ENCODE peak calls at places on chromosomes 3 and 15, in four cellular contexts. N is HCT116, I is K562, A is HepG2. L is an unnamed sample.

GRCh38 chr3:175199961-175200360 is 340.8 kb downstream of the NAALADL2 start:
- DNase-seq in I (no peak), A (no peak), N (no peak), L (no peak)

GRCh38 chr15:89383635-89384604 is 49.3 kb upstream of the POLG start:
- DNase-seq in I (no peak), N (no peak), A (no peak), L (no peak)

GRCh38 chr3:9649791-9650521 is 651 bp downstream of the MTMR14 start:
- DNase-seq in A (no peak), I (peak), N (no peak), L (no peak)

GRCh38 chr3:169790687-169791429 is 17.7 kb downstream of the MYNN start:
- DNase-seq in I (no peak), A (no peak), N (no peak), L (no peak)

GRCh38 chr3:50165388-50166308 is 10.5 kb downstream of the SEMA3F start:
- DNase-seq in N (no peak), A (no peak), I (no peak), L (no peak)

GRCh38 chr15:52233405-52233804 is 42.2 kb upstream of the GNB5 start:
- DNase-seq in N (no peak), I (no peak), A (no peak), L (no peak)

GRCh38 chr3:55191911-55192787 is 264.3 kb upstream of the LRTM1 start:
- DNase-seq in A (no peak), I (no peak), N (no peak), L (no peak)

GRCh38 chr15:68493629-68494028 is 61.7 kb upstream of the ITGA11 start:
- DNase-seq in N (no peak), A (no peak), I (no peak), L (no peak)

GRCh38 chr3:901953-902778 is 190.7 kb upstream of the CNTN6 start:
- DNase-seq in A (no peak), I (peak), N (no peak), L (no peak)

GRCh38 chr3:112811150-112811884 is 35.3 kb downstream of the CD200R1L start:
- DNase-seq in I (no peak), N (no peak), A (no peak), L (no peak)

GRCh38 chr3:169863458-169863899 is 6.3 kb downstream of the LRRC31 start:
- DNase-seq in N (peak), I (peak), A (peak), L (peak)

GRCh38 chr15:100958326-100959065 is 39.3 kb downstream of the LRRK1 start:
- DNase-seq in A (no peak), I (no peak), N (no peak), L (peak)

GRCh38 chr3:134609821-134610454 is 40.9 kb downstream of the KY start:
- DNase-seq in A (no peak), N (no peak), I (no peak), L (no peak)

GRCh38 chr3:66365023-66365581 is 135.7 kb downstream of the LRIG1 start:
- DNase-seq in I (no peak), A (no peak), N (no peak), L (no peak)

GRCh38 chr15:90892023-90892422 is 7.7 kb downstream of the FES start:
- DNase-seq in I (no peak), A (no peak), N (no peak), L (no peak)

GRCh38 chr3:149581248-149581647 is 76.6 kb downstream of the WWTR1 start:
- DNase-seq in N (no peak), I (no peak), A (no peak), L (no peak)

GRCh38 chr3:183781246-183781645 is 44.1 kb downstream of the MAP6D1 start:
- DNase-seq in A (no peak), N (no peak), I (no peak), L (no peak)

DNA sequence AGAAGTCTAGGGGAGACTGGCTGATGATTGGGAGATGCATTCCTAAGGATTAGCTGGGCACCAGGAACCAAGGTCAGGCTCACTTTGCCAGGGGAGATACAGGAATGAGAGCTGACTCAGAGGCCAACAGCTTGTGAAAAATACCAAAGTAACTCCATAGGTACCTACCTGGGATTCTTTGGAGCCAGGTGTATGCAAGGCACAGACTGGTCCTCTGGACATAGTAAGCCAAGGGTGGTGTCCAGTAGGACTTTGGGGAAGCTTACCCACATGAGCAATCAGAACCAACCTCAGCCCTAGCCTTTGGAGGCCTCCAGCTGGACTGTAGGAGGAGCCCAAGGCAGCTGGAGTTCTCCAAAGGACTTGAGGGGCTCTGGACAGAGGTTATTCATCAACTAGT is 47.5 kb downstream of the CRYGS start:
- DNase-seq in A (no peak), I (no peak), N (no peak), L (no peak)
- TF ChIP-seq CTCF in A (no peak), I (no peak), N (no peak), L (no peak)

GRCh38 chr15:31255176-31255510 is 71.5 kb upstream of the KLF13 start:
- DNase-seq in I (no peak), A (no peak), N (no peak), L (no peak)
- TF ChIP-seq TCF7L2 in I (no peak), A (no peak), N (no peak), L (no peak)

GRCh38 chr3:101182734-101183133 is 137.6 kb downstream of the IMPG2 start:
- DNase-seq in A (no peak), I (no peak), N (no peak), L (no peak)

GRCh38 chr3:101181801-101182200 is 138.6 kb downstream of the IMPG2 start:
- DNase-seq in A (no peak), I (no peak), N (no peak), L (no peak)

GRCh38 chr3:101172516-101172915 is 147.9 kb downstream of the IMPG2 start:
- DNase-seq in I (no peak), A (no peak), N (no peak), L (no peak)

GRCh38 chr3:101179637-101180036 is 140.7 kb downstream of the IMPG2 start:
- DNase-seq in A (no peak), I (no peak), N (no peak), L (no peak)

DNA sequence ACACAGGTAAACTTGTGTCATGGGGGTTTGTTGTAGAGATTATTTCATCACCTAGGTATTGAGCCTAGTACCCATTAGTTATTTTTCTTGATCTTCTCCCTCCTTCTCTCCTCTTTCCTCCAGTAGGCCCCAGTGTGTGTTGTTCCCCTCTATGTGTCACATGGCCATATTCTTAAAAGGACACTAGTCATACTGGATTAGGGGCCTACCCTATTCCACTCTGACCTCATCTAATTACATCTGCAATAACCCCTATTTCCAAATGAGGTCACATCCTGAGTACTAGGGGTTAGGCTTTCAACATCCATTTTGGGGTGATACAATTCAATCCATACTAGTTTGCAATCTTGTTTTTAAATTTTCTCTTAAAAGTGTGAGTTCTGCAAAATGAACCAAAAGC is 142.8 kb downstream of the IMPG2 start:
- DNase-seq in A (no peak), I (no peak), N (no peak), L (no peak)
- TF ChIP-seq POLR2AphosphoS5 in A (no peak), I (no peak), N (no peak), L (no peak)

DNA sequence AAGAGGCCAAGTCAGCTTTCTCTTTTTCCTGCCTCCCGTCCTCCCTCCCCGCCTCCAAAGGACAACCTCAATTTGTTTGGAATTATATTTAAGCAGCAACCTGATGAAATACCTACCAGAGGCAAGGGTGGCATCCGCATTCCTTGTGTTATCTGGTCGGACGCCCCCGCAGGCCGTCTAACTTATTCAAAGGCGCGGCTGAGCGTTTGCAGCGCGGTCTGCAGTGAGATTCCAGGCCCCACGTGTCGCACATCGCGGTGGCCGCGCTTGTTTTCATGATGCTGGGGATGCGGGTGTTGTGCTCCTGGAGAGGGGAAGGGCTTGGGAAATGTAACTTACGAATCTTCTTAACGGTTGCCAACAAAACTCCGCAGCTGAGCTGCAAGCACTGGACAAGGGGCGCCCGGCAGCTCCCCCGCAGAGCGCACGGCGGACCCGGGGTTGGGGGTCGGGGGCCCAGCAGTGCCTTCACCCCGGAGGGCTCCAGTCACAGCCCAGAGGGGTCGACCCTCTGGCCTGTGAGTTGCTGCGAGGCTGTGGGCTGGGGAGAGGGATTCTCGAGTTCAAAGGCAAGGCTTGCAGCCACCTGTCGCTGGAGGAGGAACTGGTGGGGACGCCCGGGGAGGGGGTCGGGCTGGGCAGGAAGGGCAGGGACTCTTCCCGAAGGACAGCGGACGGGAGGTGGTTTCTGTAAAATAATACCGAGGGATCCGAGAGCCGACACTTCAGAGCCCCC is 20.5 kb upstream of the RGMA start:
- DNase-seq in A (no peak), N (no peak), I (no peak), L (no peak)
- TF ChIP-seq CTCF in A (no peak), N (no peak), I (no peak), L (no peak)

GRCh38 chr15:24848050-24848449 is 106.7 kb upstream of the SNRPN start:
- DNase-seq in I (no peak), N (no peak), A (no peak), L (no peak)
- TF ChIP-seq TCF7L2 in I (no peak), N (no peak), A (no peak), L (no peak)

GRCh38 chr15:62051166-62051565 is 9.1 kb downstream of the VPS13C start:
- DNase-seq in A (no peak), N (no peak), I (no peak), L (no peak)

GRCh38 chr15:62050118-62050517 is 10.1 kb downstream of the VPS13C start:
- DNase-seq in I (peak), A (no peak), N (no peak), L (no peak)

GRCh38 chr15:62052714-62053113 is 7.5 kb downstream of the VPS13C start:
- DNase-seq in N (no peak), I (no peak), A (no peak), L (no peak)

GRCh38 chr15:62054979-62055378 is 5.3 kb downstream of the VPS13C start:
- DNase-seq in I (no peak), N (no peak), A (peak), L (no peak)

DNA sequence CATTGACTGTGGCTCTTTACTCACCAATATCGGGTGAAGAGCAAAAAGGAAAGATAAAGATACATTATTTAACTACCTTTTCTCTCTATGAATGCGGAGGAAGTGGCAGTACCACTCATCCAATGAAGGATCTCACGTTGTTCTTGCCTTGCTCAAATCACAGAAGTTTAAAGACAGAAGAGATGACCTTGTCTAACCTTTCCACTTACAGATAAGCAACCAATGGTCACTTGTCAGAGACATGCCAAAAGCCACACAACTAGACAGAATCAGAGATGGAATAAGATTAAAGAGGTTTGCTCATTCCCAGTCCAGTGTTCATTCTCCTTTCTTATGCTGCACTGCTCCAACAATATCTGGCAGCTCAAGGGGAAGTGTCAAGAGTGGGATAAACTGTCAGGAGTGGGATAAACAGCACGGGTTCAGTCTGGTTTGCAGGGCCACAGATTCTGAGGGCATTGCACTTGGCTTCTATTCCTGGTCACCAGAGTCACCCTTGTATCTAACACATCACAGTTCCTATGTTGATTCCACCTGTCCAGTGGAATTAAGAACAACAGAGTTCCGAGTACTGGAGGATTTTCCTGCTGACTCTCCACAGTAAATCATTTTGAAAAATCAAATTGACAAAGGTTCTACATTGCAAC is 6.7 kb downstream of the VPS13C start:
- DNase-seq in N (no peak), A (no peak), I (no peak), L (no peak)
- TF ChIP-seq POLR2AphosphoS5 in N (no peak), A (no peak), I (no peak), L (no peak)

DNA sequence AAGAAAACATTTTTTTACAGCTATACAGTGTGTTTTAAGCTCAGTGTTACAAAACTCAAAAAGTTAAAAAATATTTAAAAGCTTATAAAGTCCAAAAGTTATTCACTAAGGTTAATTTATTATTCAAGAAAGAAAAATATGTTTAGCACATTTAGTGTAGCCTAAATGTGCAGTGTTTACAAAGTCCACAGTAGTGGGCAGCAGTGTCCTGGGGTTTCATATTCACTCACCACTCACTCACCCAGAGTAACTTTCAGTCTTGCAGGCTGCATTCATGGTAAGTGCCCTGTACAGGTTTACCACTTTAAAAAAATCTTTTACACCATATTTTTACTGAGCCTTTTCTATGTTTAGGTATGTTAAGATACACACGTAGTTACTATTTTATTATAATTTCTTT is 300.2 kb upstream of the TRIM42 start:
- DNase-seq in N (no peak), I (no peak), A (no peak), L (no peak)
- TF ChIP-seq CTCF in N (no peak), I (no peak), A (no peak), L (no peak)

DNA sequence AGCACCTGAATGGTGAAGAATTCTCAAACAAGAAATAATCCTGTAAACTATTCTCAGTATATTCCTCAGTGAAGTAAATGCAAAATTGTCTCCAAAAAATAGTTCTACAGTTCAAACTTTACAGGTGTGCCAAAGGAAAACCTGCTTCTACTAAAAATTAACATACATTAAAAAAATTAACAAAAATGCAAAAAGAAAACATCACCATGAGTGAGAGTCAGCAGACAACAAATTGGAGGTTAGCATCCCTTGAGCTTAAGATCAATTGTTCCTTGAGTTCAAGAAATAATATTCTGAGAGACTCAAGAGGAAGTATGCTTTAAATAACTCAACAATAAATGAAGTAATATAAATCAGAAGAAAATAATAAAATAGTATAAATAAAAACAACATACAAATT is 278.4 kb upstream of the MME start:
- DNase-seq in N (no peak), A (no peak), I (no peak), L (no peak)
- TF ChIP-seq TCF7L2 in N (no peak), A (no peak), I (no peak), L (no peak)

GRCh38 chr3:124650798-124651197 is 79.5 kb upstream of the UMPS start:
- DNase-seq in I (no peak), A (no peak), N (no peak), L (no peak)
- TF ChIP-seq POLR2AphosphoS5 in I (no peak), A (no peak), N (no peak), L (no peak)